ENCODE peak calls at places on chromosomes 4 and X, in six cellular contexts. One of them, this sample, is unnamed.

GRCh38 chr4:78481180-78481579 is 70.4 kb upstream of the ANXA3 start:
- DNase-seq in H1: no peak
- DNase-seq in astrocyte of the spinal cord: peak; percentile 65
- DNase-seq in IMR-90: peak; percentile 84
- DNase-seq in fibroblast of pulmonary artery: peak; percentile 71
- DNase-seq in mesenchymal stem cell: peak; percentile 81
- DNase-seq in this sample: peak; percentile 30

GRCh38 chr4:133058701-133059100 is 90.4 kb upstream of the PCDH10 start:
- DNase-seq in H1: no peak
- DNase-seq in IMR-90: no peak
- DNase-seq in mesenchymal stem cell: no peak
- DNase-seq in fibroblast of pulmonary artery: no peak
- DNase-seq in astrocyte of the spinal cord: no peak
- DNase-seq in this sample: no peak

GRCh38 chrX:13419276-13419675 is 99.4 kb upstream of the ATXN3L start:
- DNase-seq in IMR-90: no peak
- DNase-seq in H1: no peak
- DNase-seq in fibroblast of pulmonary artery: no peak
- DNase-seq in mesenchymal stem cell: no peak
- DNase-seq in astrocyte of the spinal cord: no peak
- DNase-seq in this sample: no peak

GRCh38 chrX:150767475-150768131 is 74.4 kb downstream of the MTMR1 start:
- DNase-seq in astrocyte of the spinal cord: peak; percentile 74
- DNase-seq in mesenchymal stem cell: peak; percentile 95
- DNase-seq in H1: no peak
- DNase-seq in IMR-90: peak; percentile 92
- DNase-seq in fibroblast of pulmonary artery: peak; percentile 91
- DNase-seq in this sample: no peak

GRCh38 chr4:147714575-147715401 is 17.1 kb upstream of the ARHGAP10 start:
- DNase-seq in mesenchymal stem cell: peak; percentile 79
- DNase-seq in H1: no peak
- DNase-seq in fibroblast of pulmonary artery: peak; percentile 84
- DNase-seq in astrocyte of the spinal cord: peak; percentile 78
- DNase-seq in IMR-90: peak; percentile 90
- DNase-seq in this sample: no peak

GRCh38 chr4:5784960-5785611 is 74.1 kb downstream of the EVC start:
- DNase-seq in fibroblast of pulmonary artery: peak; percentile 23
- DNase-seq in mesenchymal stem cell: no peak
- DNase-seq in IMR-90: no peak
- DNase-seq in H1: no peak
- DNase-seq in astrocyte of the spinal cord: no peak
- DNase-seq in this sample: no peak

GRCh38 chr4:101791189-101791572 is 651 bp downstream of the BANK1 start:
- DNase-seq in H1: no peak
- DNase-seq in astrocyte of the spinal cord: no peak
- DNase-seq in mesenchymal stem cell: no peak
- DNase-seq in fibroblast of pulmonary artery: no peak
- DNase-seq in IMR-90: no peak
- DNase-seq in this sample: no peak

GRCh38 chrX:69080912-69081465 is 84.3 kb downstream of the PJA1 start:
- DNase-seq in astrocyte of the spinal cord: no peak
- DNase-seq in IMR-90: no peak
- DNase-seq in fibroblast of pulmonary artery: no peak
- DNase-seq in mesenchymal stem cell: no peak
- DNase-seq in H1: no peak
- DNase-seq in this sample: no peak

GRCh38 chr4:124044867-124045266 is 648.3 kb downstream of the SPRY1 start:
- DNase-seq in astrocyte of the spinal cord: no peak
- DNase-seq in IMR-90: no peak
- DNase-seq in H1: no peak
- DNase-seq in fibroblast of pulmonary artery: no peak
- DNase-seq in mesenchymal stem cell: no peak
- DNase-seq in this sample: no peak

GRCh38 chr4:82792912-82793649 is 5.5 kb downstream of the SCD5 start:
- DNase-seq in fibroblast of pulmonary artery: no peak
- DNase-seq in IMR-90: peak; percentile 26
- DNase-seq in astrocyte of the spinal cord: no peak
- DNase-seq in H1: no peak
- DNase-seq in mesenchymal stem cell: no peak
- DNase-seq in this sample: no peak

GRCh38 chr4:561456-561855 is 14.6 kb downstream of the TMEM271 start:
- DNase-seq in H1: no peak
- DNase-seq in IMR-90: no peak
- DNase-seq in astrocyte of the spinal cord: no peak
- DNase-seq in fibroblast of pulmonary artery: no peak
- DNase-seq in mesenchymal stem cell: no peak
- DNase-seq in this sample: no peak

GRCh38 chrX:8987672-8988250 is 46.2 kb downstream of the FAM9B start:
- DNase-seq in astrocyte of the spinal cord: no peak
- DNase-seq in H1: no peak
- DNase-seq in fibroblast of pulmonary artery: no peak
- DNase-seq in mesenchymal stem cell: no peak
- DNase-seq in IMR-90: no peak
- DNase-seq in this sample: no peak

GRCh38 chr4:99763635-99764101 is 53.0 kb upstream of the DAPP1 start:
- DNase-seq in astrocyte of the spinal cord: peak; percentile 95
- DNase-seq in mesenchymal stem cell: peak; percentile 68
- DNase-seq in IMR-90: peak; percentile 89
- DNase-seq in fibroblast of pulmonary artery: peak; percentile 87
- DNase-seq in H1: no peak
- DNase-seq in this sample: peak; percentile 90

GRCh38 chr4:153034681-153035080 is 98.6 kb downstream of the FHDC1 start:
- DNase-seq in astrocyte of the spinal cord: no peak
- DNase-seq in fibroblast of pulmonary artery: no peak
- DNase-seq in IMR-90: no peak
- DNase-seq in mesenchymal stem cell: no peak
- DNase-seq in H1: no peak
- DNase-seq in this sample: no peak

GRCh38 chrX:11374570-11374969 is 81.4 kb downstream of the AMELX start:
- DNase-seq in H1: no peak
- DNase-seq in mesenchymal stem cell: no peak
- DNase-seq in fibroblast of pulmonary artery: no peak
- DNase-seq in astrocyte of the spinal cord: no peak
- DNase-seq in IMR-90: no peak
- DNase-seq in this sample: no peak

GRCh38 chr4:7187691-7188090 is 4.6 kb upstream of the SORCS2 start:
- DNase-seq in astrocyte of the spinal cord: no peak
- DNase-seq in IMR-90: no peak
- DNase-seq in fibroblast of pulmonary artery: no peak
- DNase-seq in mesenchymal stem cell: no peak
- DNase-seq in H1: no peak
- DNase-seq in this sample: no peak

GRCh38 chrX:36218801-36219200 is 299.3 kb downstream of the CFAP47 start:
- DNase-seq in IMR-90: no peak
- DNase-seq in H1: no peak
- DNase-seq in mesenchymal stem cell: no peak
- DNase-seq in fibroblast of pulmonary artery: no peak
- DNase-seq in astrocyte of the spinal cord: no peak
- DNase-seq in this sample: no peak

GRCh38 chrX:15815779-15816452 is 25.6 kb downstream of the ZRSR2 start:
- DNase-seq in mesenchymal stem cell: peak; percentile 50
- DNase-seq in H1: no peak
- DNase-seq in astrocyte of the spinal cord: no peak
- DNase-seq in fibroblast of pulmonary artery: peak; percentile 31
- DNase-seq in IMR-90: peak; percentile 33
- DNase-seq in this sample: no peak

DNA sequence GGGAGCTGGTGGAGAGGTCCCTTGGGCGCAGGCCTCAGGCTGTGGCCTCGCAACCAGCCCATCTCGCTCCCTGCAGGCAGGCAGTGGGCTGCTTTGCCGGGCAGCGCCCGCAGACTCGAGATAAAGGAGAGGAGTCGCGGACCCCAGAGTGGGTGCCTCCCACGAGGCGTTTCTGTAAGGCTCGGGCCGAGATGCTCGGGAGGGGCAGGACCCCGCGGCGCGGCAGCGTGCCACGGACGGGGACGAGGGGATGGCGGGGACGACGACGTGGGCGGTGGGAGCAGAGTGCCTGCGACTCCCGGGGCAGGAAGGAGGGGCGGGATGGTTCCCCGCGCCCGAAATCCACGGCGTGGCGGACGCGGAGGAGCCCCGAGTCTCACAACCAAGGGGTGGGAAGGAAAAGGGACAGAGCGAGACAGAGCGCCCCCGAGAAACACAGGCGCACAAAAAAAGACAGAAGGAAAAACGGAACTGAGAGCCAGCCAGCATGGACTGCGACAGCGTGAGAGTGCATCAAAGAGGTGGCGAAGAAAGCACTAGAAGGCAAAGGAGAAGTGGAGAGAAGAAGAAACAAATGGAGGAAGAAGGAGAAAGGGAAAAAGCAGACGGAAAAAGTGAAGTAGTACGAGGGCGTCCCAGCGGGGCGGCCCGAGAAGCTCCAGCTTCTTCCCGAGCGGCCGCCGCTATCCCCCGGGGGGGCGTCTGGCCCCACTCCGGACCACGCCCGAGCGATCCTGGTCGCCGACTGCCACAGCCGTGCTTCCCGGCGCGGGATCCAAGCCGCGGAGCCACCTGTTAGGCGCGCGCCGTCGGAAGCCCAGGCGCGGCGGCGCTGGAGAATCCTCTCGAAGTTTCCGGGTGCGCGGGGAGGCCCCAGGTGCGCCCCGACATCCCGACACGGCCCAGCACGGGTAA is 1.5 kb downstream of the BEND4 start:
- DNase-seq in IMR-90: no peak
- DNase-seq in fibroblast of pulmonary artery: no peak
- DNase-seq in H1: no peak
- DNase-seq in astrocyte of the spinal cord: no peak
- DNase-seq in mesenchymal stem cell: peak; percentile 7
- DNase-seq in this sample: no peak
- H3K4me3 ChIP-seq in IMR-90: no peak overlapping the region
- H3K4me3 ChIP-seq in fibroblast of pulmonary artery: no peak overlapping the region
- H3K4me3 ChIP-seq in H1: peak overlapping the region; percentile 66
- H3K4me3 ChIP-seq in astrocyte of the spinal cord: no peak overlapping the region
- H3K4me3 ChIP-seq in mesenchymal stem cell: no peak overlapping the region
- H3K4me3 ChIP-seq in this sample: no peak overlapping the region

GRCh38 chrX:47078129-47079043 is at the start of gene RGN:
- DNase-seq in IMR-90: no peak
- DNase-seq in astrocyte of the spinal cord: no peak
- DNase-seq in mesenchymal stem cell: no peak
- DNase-seq in H1: no peak
- DNase-seq in fibroblast of pulmonary artery: no peak
- DNase-seq in this sample: no peak
- H3K4me3 ChIP-seq in IMR-90: no peak within 1 kb of the TSS
- H3K4me3 ChIP-seq in astrocyte of the spinal cord: peak within 1 kb of the TSS; percentile 15
- H3K4me3 ChIP-seq in mesenchymal stem cell: peak within 1 kb of the TSS; percentile 44
- H3K4me3 ChIP-seq in H1: peak within 1 kb of the TSS; percentile 58
- H3K4me3 ChIP-seq in fibroblast of pulmonary artery: peak within 1 kb of the TSS; percentile 27
- H3K4me3 ChIP-seq in this sample: peak within 1 kb of the TSS; percentile 54

DNA sequence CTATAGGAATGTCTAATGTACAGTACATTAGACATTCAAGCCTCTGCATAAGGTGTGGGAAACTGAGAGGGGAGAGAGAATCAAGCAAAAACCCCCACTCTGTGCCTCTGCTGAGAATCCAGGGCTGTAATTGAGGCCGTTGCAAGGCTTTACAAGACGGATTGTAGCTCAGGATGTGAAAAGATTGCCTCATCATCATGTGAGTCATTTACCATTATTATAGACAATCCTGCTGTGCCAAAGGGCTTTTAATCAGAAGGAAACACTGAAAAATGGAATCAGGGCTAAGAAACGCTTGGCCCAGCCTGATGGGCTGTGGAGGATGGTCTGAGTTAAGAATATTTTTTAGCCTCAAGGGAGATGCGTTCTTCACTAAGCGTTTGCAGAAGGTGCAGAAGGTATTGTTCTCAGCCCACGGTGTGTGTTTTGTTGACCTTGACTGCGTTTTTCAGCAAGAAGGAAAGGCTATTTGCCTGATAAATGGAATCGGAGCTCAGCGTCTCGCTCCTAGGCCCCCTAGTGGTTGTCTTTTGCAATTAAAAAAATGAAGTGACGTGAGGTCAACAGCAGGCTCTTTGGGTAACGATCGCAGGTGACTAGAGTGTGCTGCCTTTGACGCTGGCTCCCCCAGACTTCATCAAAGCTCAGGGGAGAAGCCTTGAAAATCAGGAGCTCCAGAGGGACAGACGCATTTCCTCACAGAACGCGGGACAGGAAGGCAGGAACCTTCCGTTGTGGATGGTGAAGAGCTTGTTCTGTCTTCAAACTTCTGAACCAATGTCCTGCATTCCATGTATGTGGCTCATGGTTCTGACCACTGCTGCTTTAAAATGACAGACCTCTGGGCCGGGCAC is 18.1 kb upstream of the CHRNA9 start:
- DNase-seq in fibroblast of pulmonary artery: peak; percentile 98
- DNase-seq in H1: peak; percentile 43
- DNase-seq in astrocyte of the spinal cord: peak; percentile 95
- DNase-seq in IMR-90: peak; percentile 91
- DNase-seq in mesenchymal stem cell: peak; percentile 97
- DNase-seq in this sample: peak; percentile 94
- H3K4me3 ChIP-seq in fibroblast of pulmonary artery: peak overlapping the region; percentile 52
- H3K4me3 ChIP-seq in H1: peak overlapping the region; percentile 28
- H3K4me3 ChIP-seq in astrocyte of the spinal cord: peak overlapping the region; percentile 33
- H3K4me3 ChIP-seq in IMR-90: peak overlapping the region; percentile 35
- H3K4me3 ChIP-seq in mesenchymal stem cell: peak overlapping the region; percentile 71
- H3K4me3 ChIP-seq in this sample: peak overlapping the region; percentile 50

GRCh38 chr4:140048419-140049022 is 105.5 kb downstream of the MAML3 start:
- DNase-seq in astrocyte of the spinal cord: no peak
- DNase-seq in IMR-90: no peak
- DNase-seq in fibroblast of pulmonary artery: no peak
- DNase-seq in mesenchymal stem cell: no peak
- DNase-seq in H1: no peak
- DNase-seq in this sample: no peak

GRCh38 chr4:140046037-140046436 is 107.9 kb downstream of the MAML3 start:
- DNase-seq in fibroblast of pulmonary artery: no peak
- DNase-seq in H1: no peak
- DNase-seq in mesenchymal stem cell: no peak
- DNase-seq in IMR-90: no peak
- DNase-seq in astrocyte of the spinal cord: no peak
- DNase-seq in this sample: no peak

GRCh38 chr4:140046573-140046972 is 107.4 kb downstream of the MAML3 start:
- DNase-seq in astrocyte of the spinal cord: no peak
- DNase-seq in fibroblast of pulmonary artery: no peak
- DNase-seq in mesenchymal stem cell: no peak
- DNase-seq in H1: no peak
- DNase-seq in IMR-90: no peak
- DNase-seq in this sample: no peak

GRCh38 chr4:140047781-140048180 is 106.2 kb downstream of the MAML3 start:
- DNase-seq in IMR-90: no peak
- DNase-seq in mesenchymal stem cell: no peak
- DNase-seq in H1: no peak
- DNase-seq in astrocyte of the spinal cord: no peak
- DNase-seq in fibroblast of pulmonary artery: no peak
- DNase-seq in this sample: no peak

DNA sequence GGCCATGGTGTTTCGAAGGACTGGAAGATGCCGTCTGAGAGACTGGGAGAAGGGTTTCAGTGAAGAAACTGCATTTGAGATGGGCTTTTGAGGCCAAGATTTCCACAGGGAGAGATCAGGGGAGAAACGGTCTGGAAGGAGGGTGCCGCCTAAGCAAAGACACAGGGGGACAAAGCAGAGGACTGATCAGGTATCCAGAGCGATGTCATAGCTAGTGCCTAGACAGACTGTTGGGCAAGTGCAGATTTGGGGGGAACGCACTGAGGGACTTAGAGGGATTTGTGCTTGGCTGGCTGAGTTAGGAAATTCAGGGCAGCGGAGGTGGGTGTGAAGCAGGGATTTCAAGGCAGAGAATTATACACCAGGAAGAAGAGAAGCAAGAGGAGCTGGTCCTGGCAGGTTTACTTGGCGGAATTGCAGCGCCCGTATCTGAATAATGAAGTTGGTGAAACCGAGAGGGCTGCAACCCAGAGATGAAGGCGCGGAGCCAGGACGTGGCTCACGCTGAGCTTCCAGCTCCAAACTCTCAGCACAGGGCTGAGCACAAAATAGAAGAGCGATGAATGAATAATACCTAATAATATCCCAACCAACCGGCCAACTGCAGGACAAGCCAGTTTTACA is 106.9 kb downstream of the MAML3 start:
- DNase-seq in fibroblast of pulmonary artery: peak; percentile 54
- DNase-seq in H1: no peak
- DNase-seq in mesenchymal stem cell: no peak
- DNase-seq in IMR-90: no peak
- DNase-seq in astrocyte of the spinal cord: peak; percentile 24
- DNase-seq in this sample: no peak
- H3K4me3 ChIP-seq in fibroblast of pulmonary artery: no peak overlapping the region
- H3K4me3 ChIP-seq in H1: peak overlapping the region; percentile 48
- H3K4me3 ChIP-seq in mesenchymal stem cell: no peak overlapping the region
- H3K4me3 ChIP-seq in IMR-90: no peak overlapping the region
- H3K4me3 ChIP-seq in astrocyte of the spinal cord: no peak overlapping the region
- H3K4me3 ChIP-seq in this sample: no peak overlapping the region

This sample was measured in epithelial cell of proximal tubule.